ENCODE peak calls at places on chromosome 18, in four cellular contexts. T is K562, Y is IMR-90, P is GM12878. L is an unnamed sample.

GRCh38 chr18:35178260-35178659 is 62.6 kb upstream of the ZNF397 start:
- DNase-seq in T (no peak), Y (peak), P (no peak), L (no peak)

GRCh38 chr18:13831864-13832508 is 8.0 kb downstream of the MC5R start:
- DNase-seq in T (peak), Y (no peak), P (no peak), L (no peak)

GRCh38 chr18:3584897-3585460 is 135.0 kb downstream of the TGIF1 start:
- DNase-seq in Y (no peak), P (no peak), T (peak), L (peak)

GRCh38 chr18:45370190-45371010 is 244.9 kb upstream of the SLC14A2 start:
- DNase-seq in P (no peak), T (no peak), Y (no peak), L (no peak)

GRCh38 chr18:48164096-48164475 is 233.6 kb upstream of the SMAD2 start:
- DNase-seq in T (no peak), P (no peak), Y (no peak), L (no peak)

GRCh38 chr18:13486686-13487085 is 239.7 kb downstream of the FAM210A start:
- DNase-seq in T (no peak), P (no peak), Y (no peak), L (no peak)

GRCh38 chr18:60746491-60746890 is 373.9 kb upstream of the MC4R start:
- DNase-seq in T (no peak), Y (no peak), P (no peak), L (peak)

GRCh38 chr18:6857305-6857704 is 127.8 kb downstream of the ARHGAP28 start:
- DNase-seq in Y (peak), P (no peak), T (no peak), L (no peak)

GRCh38 chr18:76451475-76452331 is 43.3 kb downstream of the ZNF516 start:
- DNase-seq in P (no peak), Y (no peak), T (no peak), L (peak)

GRCh38 chr18:79952996-79953559 is 1.6 kb upstream of the SLC66A2 start:
- DNase-seq in T (no peak), Y (no peak), P (no peak), L (no peak)

GRCh38 chr18:24176727-24177416 is 38.0 kb downstream of the CABYR start:
- DNase-seq in Y (peak), T (peak), P (peak), L (peak)

GRCh38 chr18:68779169-68779568 is 18.7 kb upstream of the CCDC102B start:
- DNase-seq in P (no peak), Y (peak), T (no peak), L (no peak)
- TF ChIP-seq FOS in P (no peak), Y (no peak), T (no peak), L (no peak)

GRCh38 chr18:27731211-27731610 is 445.7 kb downstream of the CDH2 start:
- DNase-seq in P (no peak), Y (no peak), T (no peak), L (no peak)

GRCh38 chr18:27735117-27735516 is 441.8 kb downstream of the CDH2 start:
- DNase-seq in Y (no peak), T (no peak), P (no peak), L (no peak)
- TF ChIP-seq FOS in Y (no peak), T (no peak), P (no peak), L (no peak)

GRCh38 chr18:9647496-9648323 is 33.4 kb upstream of the PPP4R1 start:
- DNase-seq in P (peak), Y (no peak), T (no peak), L (peak)
- TF ChIP-seq FOS in P (no peak), Y (no peak), T (no peak), L (no peak)

GRCh38 chr18:37270046-37270665 is 295.4 kb downstream of the CELF4 start:
- DNase-seq in T (peak), Y (peak), P (no peak), L (peak)
- TF ChIP-seq FOS in T (no peak), Y (no peak), P (no peak), L (no peak)

GRCh38 chr18:36314754-36315153 is 17.2 kb downstream of the FHOD3 start:
- DNase-seq in Y (peak), P (no peak), T (no peak), L (no peak)

GRCh38 chr18:36316246-36316645 is 18.7 kb downstream of the FHOD3 start:
- DNase-seq in T (no peak), Y (no peak), P (no peak), L (no peak)

GRCh38 chr18:36312806-36313395 is 15.4 kb downstream of the FHOD3 start:
- DNase-seq in P (no peak), Y (peak), T (no peak), L (no peak)

GRCh38 chr18:36315736-36316135 is 18.2 kb downstream of the FHOD3 start:
- DNase-seq in T (no peak), P (no peak), Y (peak), L (no peak)

GRCh38 chr18:36314098-36314497 is 16.6 kb downstream of the FHOD3 start:
- DNase-seq in P (no peak), T (no peak), Y (peak), L (no peak)
- TF ChIP-seq FOS in P (no peak), T (no peak), Y (no peak), L (no peak)

GRCh38 chr18:46566111-46566510 is 90.9 kb downstream of the LOXHD1 start:
- DNase-seq in Y (no peak), T (no peak), P (no peak), L (no peak)

GRCh38 chr18:46560671-46561045 is 96.4 kb downstream of the LOXHD1 start:
- DNase-seq in Y (no peak), P (no peak), T (no peak), L (no peak)

GRCh38 chr18:46559946-46560670 is 96.9 kb downstream of the LOXHD1 start:
- DNase-seq in T (no peak), Y (no peak), P (no peak), L (no peak)

GRCh38 chr18:46562674-46563192 is 94.3 kb downstream of the LOXHD1 start:
- DNase-seq in Y (no peak), P (no peak), T (no peak), L (no peak)

GRCh38 chr18:46563317-46563716 is 93.7 kb downstream of the LOXHD1 start:
- DNase-seq in Y (no peak), P (no peak), T (no peak), L (no peak)
- TF ChIP-seq FOS in Y (no peak), P (no peak), T (no peak), L (no peak)

DNA sequence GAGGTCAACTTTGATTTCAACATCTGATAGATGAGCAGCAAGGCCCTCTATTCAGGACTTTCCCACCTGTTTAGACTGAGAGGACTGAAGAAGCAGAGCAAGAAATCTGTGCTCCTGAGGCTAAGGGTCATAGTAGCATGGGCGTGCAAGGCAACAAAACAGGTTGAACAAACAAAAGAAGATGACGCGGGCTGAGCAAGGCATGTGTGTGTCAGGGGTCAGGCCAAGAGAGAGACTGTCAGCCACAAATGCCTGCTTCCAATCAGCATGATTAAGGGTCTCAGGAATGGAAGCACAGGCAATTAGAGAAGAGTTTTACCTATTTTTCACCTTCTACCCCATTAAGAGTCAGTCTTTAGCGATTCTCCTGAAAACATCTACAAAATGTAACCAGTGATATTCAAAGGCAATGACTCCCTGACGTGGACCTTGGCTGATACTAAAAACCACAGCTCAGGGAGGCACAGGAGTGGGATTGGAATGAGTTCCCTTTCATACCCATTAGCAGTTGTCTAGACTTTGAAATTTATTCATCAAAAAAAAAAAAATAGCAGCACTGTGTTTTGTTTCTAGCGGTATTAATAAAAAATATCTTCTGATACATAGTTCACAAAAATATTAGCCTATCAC is 81.9 kb downstream of the DYNAP start:
- DNase-seq in Y (no peak), T (no peak), P (no peak), L (no peak)
- TF ChIP-seq FOS in Y (no peak), T (no peak), P (no peak), L (no peak)